ENCODE peak calls at places on chromosomes 3 and 15, in four cellular contexts. N, H, Q and V are unnamed samples.
A peak's percentile ranks its signal among the peaks of the same experiment; 100 is the strongest.

GRCh38 chr3:168863561-168863960 is 767.8 kb upstream of the GOLIM4 start:
- DNase-seq in N (no peak), H (no peak), Q (no peak), V (no peak)

GRCh38 chr15:94110476-94111130 is 120.8 kb upstream of the MCTP2 start:
- DNase-seq in N (no peak), H (no peak), Q (no peak), V (peak; percentile 65)

GRCh38 chr15:70016511-70016994 is 81.2 kb downstream of the TLE3 start:
- DNase-seq in N (no peak), H (no peak), Q (no peak), V (no peak)

GRCh38 chr3:4850211-4850927 is 128.9 kb upstream of the BHLHE40 start:
- DNase-seq in N (no peak), H (no peak), Q (no peak), V (no peak)

GRCh38 chr3:138441742-138442141 is 7.3 kb downstream of the ESYT3 start:
- DNase-seq in N (no peak), H (no peak), Q (no peak), V (no peak)

GRCh38 chr15:32119286-32119685 is 89.0 kb downstream of the CHRNA7 start:
- DNase-seq in N (no peak), H (no peak), Q (no peak), V (no peak)

GRCh38 chr3:158531334-158531733 is 39.7 kb upstream of the MLF1 start:
- DNase-seq in N (no peak), H (no peak), Q (no peak), V (no peak)

GRCh38 chr3:65883614-65884013 is 155.1 kb downstream of the MAGI1 start:
- DNase-seq in N (peak; percentile 29), H (no peak), Q (no peak), V (peak; percentile 30)

GRCh38 chr3:157530637-157531300 is 27.6 kb upstream of the VEPH1 start:
- DNase-seq in N (no peak), H (no peak), Q (no peak), V (no peak)

GRCh38 chr3:12465826-12466225 is 18.5 kb upstream of the TSEN2 start:
- DNase-seq in N (no peak), H (no peak), Q (no peak), V (no peak)

GRCh38 chr15:25508369-25509002 is 69.7 kb upstream of the UBE3A start:
- DNase-seq in N (peak; percentile 56), H (no peak), Q (no peak), V (no peak)

GRCh38 chr3:8443829-8444791 is 57.5 kb upstream of the LMCD1 start:
- DNase-seq in N (peak; percentile 74), H (peak; percentile 96), Q (no peak), V (peak; percentile 98)

GRCh38 chr3:185966655-185967054 is 28.8 kb upstream of the TRA2B start:
- DNase-seq in N (no peak), H (no peak), Q (no peak), V (no peak)

GRCh38 chr15:101531170-101531569 is 41.7 kb upstream of the PCSK6 start:
- DNase-seq in N (no peak), H (no peak), Q (no peak), V (no peak)

GRCh38 chr3:55555866-55556621 is 68.9 kb upstream of the WNT5A start:
- DNase-seq in N (no peak), H (no peak), Q (no peak), V (no peak)

GRCh38 chr3:11556234-11556633 is 87.5 kb downstream of the VGLL4 start:
- DNase-seq in N (no peak), H (no peak), Q (no peak), V (no peak)

DNA sequence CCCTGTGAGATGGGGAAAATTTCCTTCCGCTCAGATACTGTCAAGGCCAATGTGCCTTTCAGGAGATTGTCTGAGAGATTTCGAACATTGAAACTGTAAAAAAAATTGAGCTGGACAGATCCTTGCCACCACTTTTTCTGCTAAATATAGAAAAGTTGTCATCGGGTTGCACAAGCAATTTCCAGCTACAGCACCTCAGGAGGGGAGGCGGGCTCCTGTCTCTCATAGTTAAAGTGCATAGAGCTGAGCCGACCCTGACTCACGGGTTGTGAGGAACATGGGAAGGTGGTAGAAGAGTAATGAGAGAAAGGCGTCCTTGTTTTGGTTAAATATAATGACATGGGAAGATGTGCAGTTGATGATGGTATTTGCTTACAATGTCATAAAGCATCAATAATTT is 160.6 kb upstream of the ICE2 start:
- DNase-seq in N (no peak), H (no peak), Q (no peak), V (no peak)
- H3K27me3 ChIP-seq in N (no peaks in the 10 kb centered on the region), H (no peaks in the 10 kb centered on the region), Q (no peaks in the 10 kb centered on the region), V (no peaks in the 10 kb centered on the region)

DNA sequence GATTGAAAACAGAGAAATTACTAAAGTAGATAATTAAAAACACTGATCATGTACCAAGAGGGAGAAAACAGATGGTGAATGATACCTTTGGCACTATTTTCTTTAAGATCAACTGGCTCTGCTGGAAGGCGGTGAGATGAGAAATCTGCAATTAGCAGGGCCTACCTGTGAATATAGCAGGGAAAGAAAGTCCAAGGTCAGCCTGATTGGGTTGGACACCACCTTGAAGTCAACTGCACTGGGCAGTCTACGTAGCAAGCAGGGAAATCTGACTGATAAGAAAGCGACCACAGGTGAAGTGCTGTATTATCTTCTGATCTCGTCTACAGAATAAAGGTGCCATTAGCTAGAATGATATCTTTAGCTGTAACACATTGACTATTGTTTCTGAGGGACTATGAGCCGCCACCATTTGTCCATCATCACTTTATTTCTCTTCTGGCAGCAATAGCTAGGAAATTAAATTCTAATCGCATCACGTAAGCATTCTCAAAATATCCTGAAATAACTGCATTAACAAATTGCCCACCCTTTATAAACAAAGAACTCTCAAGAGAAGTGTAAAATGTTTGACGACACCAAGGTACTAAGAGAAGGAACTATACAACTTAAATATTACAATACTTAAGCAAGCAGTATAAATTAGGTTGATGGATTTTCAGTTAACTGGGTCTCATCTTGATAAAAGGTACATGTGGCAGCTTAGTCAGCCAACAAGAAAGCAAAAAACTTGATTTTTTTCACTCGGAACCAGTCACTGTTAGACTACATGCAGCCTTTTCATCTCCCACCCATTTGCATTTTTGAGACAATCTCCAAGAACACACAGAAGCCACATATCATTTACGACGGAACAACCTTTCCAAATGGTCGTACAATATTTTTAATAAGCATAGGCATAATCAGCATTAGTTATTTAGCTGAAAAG is 1.3 kb downstream of the NEDD4 start:
- DNase-seq in N (no peak), H (no peak), Q (no peak), V (no peak)
- H3K4me3 ChIP-seq in N (peak overlapping the region; percentile 82), H (peak overlapping the region; percentile 99), Q (peak overlapping the region; percentile 43), V (peak overlapping the region; percentile 68)

GRCh38 chr15:26771168-26771916 is 1.5 kb downstream of the GABRB3 start:
- DNase-seq in N (peak; percentile 85), H (peak; percentile 38), Q (no peak), V (no peak)
- H3K27me3 ChIP-seq in N (no peaks in the 10 kb centered on the region), H (no peaks in the 10 kb centered on the region), Q (no peaks in the 10 kb centered on the region), V (no peaks in the 10 kb centered on the region)

GRCh38 chr3:48502728-48503168 is 1.2 kb downstream of the SHISA5 start:
- DNase-seq in N (no peak), H (peak; percentile 66), Q (no peak), V (no peak)
- H3K4me3 ChIP-seq in N (no peak overlapping the region), H (no peak overlapping the region), Q (peak overlapping the region; percentile 60), V (no peak overlapping the region)

GRCh38 chr15:82641129-82641798 is 5.9 kb downstream of the CPEB1 start:
- DNase-seq in N (peak; percentile 32), H (no peak), Q (no peak), V (no peak)

GRCh38 chr15:82647045-82647834 is at the start of gene CPEB1:
- DNase-seq in N (peak; percentile 76), H (peak; percentile 43), Q (no peak), V (no peak)

GRCh38 chr15:82642656-82643055 is 4.5 kb downstream of the CPEB1 start:
- DNase-seq in N (no peak), H (no peak), Q (no peak), V (no peak)

GRCh38 chr15:82646250-82647044 is 716 bp downstream of the CPEB1 start:
- DNase-seq in N (no peak), H (peak; percentile 30), Q (no peak), V (no peak)

DNA sequence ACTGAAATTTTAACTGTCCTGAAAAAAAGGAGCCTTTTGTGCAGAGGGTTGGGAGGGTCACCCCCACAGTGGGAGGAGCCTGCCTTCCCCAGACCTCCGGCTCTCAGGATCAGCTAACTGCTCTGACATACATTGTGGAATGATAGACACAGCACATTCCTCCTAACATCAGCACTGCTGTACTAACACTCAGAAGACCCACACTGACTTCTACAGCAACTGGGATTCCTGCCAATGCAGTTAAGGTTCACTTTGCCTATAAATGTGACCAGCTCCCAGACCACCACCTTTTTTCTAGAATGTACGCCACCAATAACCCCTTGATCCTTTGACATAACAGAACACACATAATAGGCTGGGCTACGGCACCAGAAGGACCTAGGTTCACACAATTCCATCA is 3.2 kb downstream of the CPEB1 start:
- DNase-seq in N (peak; percentile 63), H (no peak), Q (no peak), V (no peak)
- H3K27me3 ChIP-seq in N (peaks cover 3% of the 10 kb centered on the region), H (no peaks in the 10 kb centered on the region), Q (peaks cover 10% of the 10 kb centered on the region), V (no peaks in the 10 kb centered on the region)

DNA sequence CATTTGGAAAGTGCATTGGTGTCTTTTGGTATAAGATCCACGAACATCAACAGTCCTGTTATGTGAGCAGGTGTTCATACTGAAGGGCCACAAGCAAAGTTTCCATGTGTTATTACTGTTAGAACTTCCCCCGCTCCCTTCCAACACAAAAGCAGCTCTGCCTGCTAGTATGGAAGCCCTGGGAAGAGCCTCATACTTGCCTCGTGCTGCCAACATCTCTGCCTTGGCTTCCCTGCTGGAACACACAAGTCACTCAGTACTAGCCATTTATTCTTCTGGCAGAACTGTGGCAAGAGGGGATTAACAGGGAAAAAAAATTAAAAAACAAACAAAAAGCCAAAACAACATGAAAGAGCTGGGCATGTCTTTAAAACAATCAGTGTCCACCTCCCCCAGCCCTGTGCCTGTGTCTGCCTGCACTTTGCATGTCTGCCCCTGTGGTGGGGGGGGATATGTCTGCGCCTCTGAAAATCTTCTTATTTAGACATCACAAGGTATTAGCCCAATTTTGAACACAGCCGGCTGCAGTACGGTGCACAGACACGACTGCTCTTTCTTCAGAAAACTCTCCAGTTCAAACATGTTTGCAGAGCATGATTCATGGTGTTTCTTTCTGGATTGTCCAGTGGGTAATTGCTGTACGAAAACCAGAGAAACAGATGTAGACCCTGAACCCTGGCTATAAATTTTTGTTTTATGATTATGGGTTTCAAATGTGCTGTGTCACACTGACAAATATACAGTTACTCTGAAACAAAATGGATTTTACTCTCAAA is 3.6 kb upstream of the RARB start:
- DNase-seq in N (no peak), H (no peak), Q (no peak), V (peak; percentile 36)
- H3K4me3 ChIP-seq in N (no peak overlapping the region), H (no peak overlapping the region), Q (no peak overlapping the region), V (peak overlapping the region; percentile 10)

GRCh38 chr15:89745768-89746167 is 5.3 kb downstream of the MESP1 start:
- DNase-seq in N (no peak), H (no peak), Q (no peak), V (no peak)
- H3K27me3 ChIP-seq in N (no peaks in the 10 kb centered on the region), H (no peaks in the 10 kb centered on the region), Q (no peaks in the 10 kb centered on the region), V (no peaks in the 10 kb centered on the region)

GRCh38 chr3:122377975-122378374 is 5.1 kb downstream of the MIX23 start:
- DNase-seq in N (no peak), H (no peak), Q (no peak), V (no peak)
- H3K4me3 ChIP-seq in N (no peak overlapping the region), H (no peak overlapping the region), Q (no peak overlapping the region), V (no peak overlapping the region)

DNA sequence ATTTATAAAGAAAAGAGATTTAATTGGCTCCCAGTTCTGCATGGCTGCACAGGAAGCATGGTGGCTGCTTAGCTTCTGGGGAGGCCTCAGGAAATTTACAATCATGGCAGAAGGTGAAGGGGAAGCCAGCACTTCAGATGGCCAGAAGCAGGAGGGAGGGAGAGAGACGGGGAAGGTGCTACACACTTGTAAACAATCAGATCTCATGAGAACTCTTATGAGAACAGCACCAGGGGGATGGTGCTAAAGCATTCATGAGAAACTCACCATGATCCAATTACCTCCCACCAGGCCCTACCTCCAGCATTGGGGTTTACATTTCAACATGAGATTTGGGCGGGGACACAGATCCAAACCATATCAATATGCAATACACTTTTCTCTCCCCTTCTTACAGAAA is 73.7 kb downstream of the ECT2 start:
- DNase-seq in N (no peak), H (no peak), Q (no peak), V (no peak)
- H3K27me3 ChIP-seq in N (no peaks in the 10 kb centered on the region), H (no peaks in the 10 kb centered on the region), Q (no peaks in the 10 kb centered on the region), V (no peaks in the 10 kb centered on the region)